ENCODE peak calls at places on chromosome 2, in ten cellular contexts. B, I, Q, L, G, V, E, T, U and H are unnamed samples.

GRCh38 chr2:240895656-240896388 is at the start of gene MAB21L4:
- DNase-seq in B (no peak), I (peak; percentile 71), Q (no peak), L (no peak), G (peak; percentile 56), V (peak; percentile 58), E (no peak), T (no peak), U (no peak), H (no peak)

GRCh38 chr2:9673914-9674481 is 43.2 kb upstream of the YWHAQ start:
- DNase-seq in B (no peak), I (no peak), Q (no peak), L (no peak), G (no peak), V (no peak), E (no peak), T (no peak), U (no peak), H (no peak)

GRCh38 chr2:208638059-208638458 is 231.5 kb downstream of the PTH2R start:
- DNase-seq in B (no peak), I (peak; percentile 58), Q (no peak), L (no peak), G (no peak), V (no peak), E (no peak), T (no peak), U (no peak), H (no peak)

GRCh38 chr2:212646698-212647097 is 108.1 kb upstream of the ERBB4 start:
- DNase-seq in B (no peak), I (no peak), Q (no peak), L (peak; percentile 9), G (no peak), V (no peak), E (peak; percentile 65), T (no peak), U (no peak), H (no peak)

GRCh38 chr2:46257476-46257875 is 39.7 kb upstream of the EPAS1 start:
- DNase-seq in B (no peak), I (no peak), Q (no peak), L (no peak), G (no peak), V (no peak), E (no peak), T (no peak), U (no peak), H (no peak)

GRCh38 chr2:205574041-205574440 is 108.3 kb upstream of the NRP2 start:
- DNase-seq in B (no peak), I (no peak), Q (no peak), L (peak; percentile 12), G (no peak), V (no peak), E (no peak), T (no peak), U (no peak), H (no peak)

GRCh38 chr2:64482765-64483504 is 29.0 kb downstream of the LGALSL start:
- DNase-seq in B (no peak), I (peak; percentile 72), Q (no peak), L (no peak), G (no peak), V (no peak), E (no peak), T (peak; percentile 76), U (no peak), H (no peak)

GRCh38 chr2:2389215-2389614 is 58.1 kb upstream of the MYT1L start:
- DNase-seq in B (no peak), I (no peak), Q (no peak), L (no peak), G (no peak), V (no peak), E (no peak), T (no peak), U (no peak), H (no peak)

GRCh38 chr2:150484006-150484405 is 3.5 kb downstream of the RND3 start:
- DNase-seq in B (no peak), I (no peak), Q (no peak), L (no peak), G (no peak), V (no peak), E (peak; percentile 65), T (no peak), U (no peak), H (no peak)

GRCh38 chr2:11236335-11236734 is 81.1 kb downstream of the SLC66A3 start:
- DNase-seq in B (no peak), I (no peak), Q (no peak), L (no peak), G (no peak), V (no peak), E (no peak), T (no peak), U (no peak), H (no peak)

GRCh38 chr2:72973566-72974435 is 56.5 kb downstream of the EMX1 start:
- DNase-seq in B (peak; percentile 54), I (peak; percentile 77), Q (peak; percentile 61), L (no peak), G (peak; percentile 61), V (peak; percentile 36), E (peak; percentile 96), T (peak; percentile 63), U (no peak), H (peak; percentile 27)

GRCh38 chr2:68741805-68742306 is 7.2 kb downstream of the ARHGAP25 start:
- DNase-seq in B (peak; percentile 26), I (no peak), Q (no peak), L (no peak), G (no peak), V (no peak), E (no peak), T (no peak), U (no peak), H (no peak)

GRCh38 chr2:148110184-148110583 is 89.3 kb downstream of the MBD5 start:
- DNase-seq in B (no peak), I (no peak), Q (no peak), L (no peak), G (no peak), V (no peak), E (no peak), T (no peak), U (no peak), H (no peak)

GRCh38 chr2:222872551-222872950 is 11.7 kb downstream of the ACSL3 start:
- DNase-seq in B (no peak), I (no peak), Q (no peak), L (no peak), G (no peak), V (no peak), E (no peak), T (no peak), U (no peak), H (no peak)

GRCh38 chr2:150907466-150907865 is 354.2 kb downstream of the RBM43 start:
- DNase-seq in B (no peak), I (no peak), Q (no peak), L (no peak), G (no peak), V (no peak), E (no peak), T (no peak), U (no peak), H (no peak)

GRCh38 chr2:56244911-56245530 is 61.2 kb downstream of the CCDC85A start:
- DNase-seq in B (no peak), I (peak; percentile 42), Q (no peak), L (peak; percentile 28), G (no peak), V (no peak), E (peak; percentile 38), T (no peak), U (no peak), H (no peak)

GRCh38 chr2:103734911-103735310 is 973.1 kb downstream of the TMEM182 start:
- DNase-seq in B (no peak), I (no peak), Q (no peak), L (no peak), G (no peak), V (no peak), E (no peak), T (no peak), U (no peak), H (no peak)

GRCh38 chr2:54497738-54498680 is 41.9 kb downstream of the SPTBN1 start:
- DNase-seq in B (no peak), I (peak; percentile 48), Q (no peak), L (no peak), G (no peak), V (no peak), E (no peak), T (peak; percentile 56), U (no peak), H (no peak)

DNA sequence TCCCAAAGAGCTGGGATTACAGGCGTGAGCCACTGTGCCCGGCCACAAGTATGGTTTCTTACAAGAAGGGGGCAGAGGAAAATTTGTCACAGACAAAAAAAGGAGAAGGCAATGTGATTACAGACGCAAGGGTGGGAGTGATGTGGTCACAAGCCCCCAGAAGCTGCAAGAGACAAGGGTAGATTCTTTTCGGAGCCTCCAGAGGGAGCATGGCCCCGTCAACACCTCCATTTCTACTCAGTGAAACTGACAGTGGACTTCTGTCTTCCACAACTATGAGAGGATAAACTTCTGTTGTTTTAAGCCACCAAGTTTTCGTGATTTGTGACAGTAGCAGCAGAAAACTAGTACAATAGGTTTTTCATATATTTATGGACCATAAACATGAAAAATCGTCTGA is 2.1 kb upstream of the TCF7L1 start:
- DNase-seq in B (no peak), I (peak; percentile 54), Q (peak; percentile 31), L (no peak), G (no peak), V (no peak), E (peak; percentile 64), T (no peak), U (no peak), H (no peak)
- TF ChIP-seq CTCF in B (peak; percentile 23), I (peak; percentile 52), Q (peak; percentile 32), L (peak; percentile 65), G (peak; percentile 40), V (peak; percentile 53), E (peak; percentile 53), T (peak; percentile 11), U (peak; percentile 67), H (no peak)

DNA sequence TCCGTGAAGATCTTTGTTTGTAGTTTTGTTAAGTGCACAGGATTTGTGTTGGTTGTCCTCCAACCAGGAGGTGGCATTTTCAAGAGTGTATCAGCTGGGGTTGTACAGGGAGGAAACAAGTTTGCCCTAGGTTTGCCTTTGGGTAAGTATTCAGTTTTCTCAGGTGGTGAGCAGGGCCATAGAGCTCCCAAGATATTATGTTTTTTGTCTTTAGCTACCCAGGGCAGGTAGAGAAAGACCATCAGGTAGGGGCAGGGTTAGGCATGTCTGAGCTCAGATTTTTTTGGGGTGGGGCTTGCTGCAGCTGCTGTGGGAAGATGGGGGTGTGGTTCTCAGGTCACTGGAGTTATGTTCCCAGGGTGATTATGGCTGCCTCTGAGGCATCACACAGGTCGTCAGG is 191.6 kb downstream of the DCDC2C start:
- DNase-seq in B (no peak), I (no peak), Q (no peak), L (no peak), G (no peak), V (no peak), E (no peak), T (no peak), U (no peak), H (no peak)
- TF ChIP-seq CTCF in B (no peak), I (no peak), Q (no peak), L (no peak), G (no peak), V (no peak), E (no peak), T (no peak), U (no peak), H (no peak)

GRCh38 chr2:174522553-174522952 is 35.7 kb upstream of the GPR155 start:
- DNase-seq in B (no peak), I (no peak), Q (no peak), L (no peak), G (no peak), V (no peak), E (no peak), T (no peak), U (no peak), H (no peak)
- TF ChIP-seq CTCF in B (no peak), I (peak; percentile 45), Q (peak; percentile 31), L (no peak), G (peak; percentile 56), V (peak; percentile 9), E (peak; percentile 31), T (peak; percentile 28), U (peak; percentile 43), H (peak; percentile 59)

GRCh38 chr2:174350018-174350417 is 15.3 kb downstream of the SP9 start:
- DNase-seq in B (no peak), I (peak; percentile 17), Q (no peak), L (no peak), G (no peak), V (no peak), E (peak; percentile 29), T (no peak), U (no peak), H (no peak)
- TF ChIP-seq CTCF in B (peak; percentile 33), I (peak; percentile 46), Q (peak; percentile 48), L (peak; percentile 42), G (no peak), V (peak; percentile 51), E (peak; percentile 47), T (no peak), U (peak; percentile 27), H (no peak)